ENCODE peak calls at places on chromosomes 13 and 19, in nine cellular contexts. J is GM23338, Y is AG04450, H is AG09309, S is breast epithelium, Z is left ventricle myocardium inferior, G is A549, A is prostate gland, I is MM.1S. M is an unnamed sample.
A peak's percentile ranks its signal among the peaks of the same experiment; 100 is the strongest.

GRCh38 chr19:3712663-3713531 is 4.7 kb downstream of the TJP3 start:
- DNase-seq in J (no peak), Y (no peak), H (no peak), S (no peak), Z (no peak), G (peak; percentile 63), A (peak; percentile 23), I (no peak), M (no peak)

GRCh38 chr13:114099191-114099590 is 33.2 kb downstream of the RASA3 start:
- DNase-seq in J (no peak), Y (peak; percentile 70), H (peak; percentile 71), S (no peak), Z (peak; percentile 83), G (peak; percentile 76), A (peak; percentile 52), I (peak; percentile 34), M (peak; percentile 30)

GRCh38 chr13:41897126-41897525 is 63.8 kb downstream of the VWA8 start:
- DNase-seq in J (no peak), Y (no peak), H (no peak), S (no peak), Z (no peak), G (no peak), A (no peak), I (no peak), M (no peak)

GRCh38 chr19:19134687-19135158 is 3.6 kb downstream of the TMEM161A start:
- DNase-seq in J (peak; percentile 93), Y (no peak), H (no peak), S (no peak), Z (peak; percentile 82), G (no peak), A (no peak), I (peak; percentile 58), M (no peak)

GRCh38 chr19:45391346-45391745 is 13.5 kb downstream of the PPP1R13L start:
- DNase-seq in J (peak; percentile 76), Y (no peak), H (no peak), S (no peak), Z (no peak), G (peak; percentile 62), A (no peak), I (no peak), M (no peak)

GRCh38 chr13:112655898-112656297 is 33.9 kb upstream of the ATP11A start:
- DNase-seq in J (no peak), Y (no peak), H (no peak), S (no peak), Z (no peak), G (no peak), A (no peak), I (no peak), M (no peak)

GRCh38 chr13:113204378-113204734 is 4.1 kb downstream of the PCID2 start:
- DNase-seq in J (no peak), Y (no peak), H (no peak), S (no peak), Z (no peak), G (no peak), A (no peak), I (no peak), M (no peak)

GRCh38 chr19:34481861-34482379 is 362 bp downstream of the WTIP start:
- DNase-seq in J (no peak), Y (no peak), H (peak; percentile 13), S (no peak), Z (peak; percentile 50), G (peak; percentile 73), A (no peak), I (no peak), M (no peak)

GRCh38 chr13:44272692-44273091 is 100.9 kb upstream of the SERP2 start:
- DNase-seq in J (no peak), Y (no peak), H (peak; percentile 61), S (no peak), Z (no peak), G (no peak), A (no peak), I (no peak), M (no peak)

DNA sequence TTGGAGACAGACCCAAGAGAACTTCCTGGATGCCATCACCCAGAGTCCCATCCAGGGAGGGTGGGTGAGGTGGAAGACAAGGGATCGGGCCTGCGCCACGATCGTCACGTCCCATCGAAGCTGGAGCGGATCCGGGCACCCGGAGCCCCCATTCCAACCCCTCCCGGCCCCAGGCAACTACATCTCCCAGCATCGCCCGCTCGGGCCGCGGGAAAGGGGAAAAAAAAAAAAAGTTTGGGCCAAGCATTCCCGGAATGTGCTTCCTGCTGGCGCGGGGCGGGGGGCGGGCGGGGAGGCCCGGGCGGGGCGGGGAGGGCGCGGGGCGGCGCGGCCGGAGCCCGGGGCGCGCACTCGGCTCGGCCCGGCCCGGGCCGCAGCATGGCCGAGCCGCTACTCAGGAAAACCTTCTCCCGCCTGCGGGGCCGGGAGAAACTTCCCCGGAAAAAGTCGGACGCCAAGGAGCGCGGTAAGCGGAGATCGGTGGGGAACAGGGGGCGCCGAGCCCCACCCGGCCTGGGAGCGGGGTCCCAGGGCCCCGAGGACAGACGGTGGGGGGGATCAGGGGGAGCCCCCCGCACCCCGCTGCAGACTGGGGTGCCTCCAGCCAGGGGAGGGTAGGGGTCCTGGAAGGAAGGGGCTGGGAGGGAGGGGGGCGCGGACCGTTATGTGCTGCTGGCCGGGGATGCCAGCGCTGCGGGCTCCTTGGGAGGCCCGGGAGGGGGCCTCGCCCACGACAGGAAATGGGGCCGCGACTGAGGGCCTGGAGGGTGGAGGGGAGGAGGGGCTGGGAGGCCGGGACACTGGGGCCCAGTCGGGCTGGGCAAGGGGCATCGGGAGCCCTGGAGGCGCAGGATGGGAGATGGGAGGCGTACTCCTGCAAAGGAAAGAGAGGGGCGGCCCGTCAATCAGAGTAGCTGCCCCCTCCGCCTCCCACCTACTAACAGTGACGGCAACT is at the start of gene SYDE1:
- DNase-seq in J (peak; percentile 92), Y (no peak), H (no peak), S (peak; percentile 39), Z (peak; percentile 56), G (peak; percentile 33), A (no peak), I (no peak), M (no peak)
- H3K4me3 ChIP-seq in J (peak within 1 kb of the TSS; percentile 91), Y (peak within 1 kb of the TSS; percentile 78), H (peak within 1 kb of the TSS; percentile 87), S (peak within 1 kb of the TSS; percentile 69), Z (peak within 1 kb of the TSS; percentile 91), G (peak within 1 kb of the TSS; percentile 94), A (peak within 1 kb of the TSS; percentile 63), I (no peak within 1 kb of the TSS), M (peak within 1 kb of the TSS; percentile 37)

DNA sequence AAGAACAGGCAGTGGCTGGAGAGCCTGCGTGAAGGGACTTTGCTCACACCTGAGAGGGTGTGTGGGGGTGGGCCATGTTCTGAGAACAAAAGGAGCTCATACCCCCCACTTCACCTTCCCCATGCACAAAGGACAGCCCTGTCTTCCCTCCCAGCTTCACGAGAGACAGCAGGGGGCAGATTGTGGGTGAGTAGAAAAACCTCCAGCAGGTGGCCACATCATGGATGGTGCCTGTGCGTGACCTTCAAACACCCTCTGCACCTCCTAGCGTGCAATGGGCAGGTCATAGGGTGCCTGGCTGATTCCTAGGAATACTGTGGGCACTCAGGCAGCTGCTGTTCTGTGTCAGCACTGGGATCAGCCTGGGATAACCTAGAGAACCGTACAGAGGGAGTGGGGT is 36.3 kb upstream of the PSG9 start:
- DNase-seq in J (peak; percentile 18), Y (no peak), H (no peak), S (no peak), Z (no peak), G (no peak), A (no peak), I (no peak), M (no peak)
- TF ChIP-seq CTCF in J (no peak), Y (peak; percentile 4), H (peak; percentile 16), S (no peak), Z (no peak), G (no peak), A (no peak), I (peak; percentile 27), M (peak; percentile 14)

GRCh38 chr13:32535140-32535539 is 3.5 kb downstream of the N4BP2L2 start:
- DNase-seq in J (no peak), Y (no peak), H (no peak), S (no peak), Z (no peak), G (no peak), A (no peak), I (no peak), M (no peak)

GRCh38 chr13:32537580-32538233 is 888 bp downstream of the N4BP2L2 start:
- DNase-seq in J (peak; percentile 19), Y (no peak), H (no peak), S (peak; percentile 30), Z (peak; percentile 33), G (peak; percentile 8), A (peak; percentile 8), I (no peak), M (no peak)

GRCh38 chr13:32538234-32538620 is 368 bp downstream of the N4BP2L2 start:
- DNase-seq in J (no peak), Y (no peak), H (no peak), S (peak; percentile 26), Z (peak; percentile 18), G (no peak), A (no peak), I (peak; percentile 70), M (no peak)

GRCh38 chr13:32538621-32539246 is at the start of gene N4BP2L2:
- DNase-seq in J (peak; percentile 98), Y (peak; percentile 93), H (peak; percentile 88), S (peak; percentile 94), Z (peak; percentile 90), G (peak; percentile 95), A (peak; percentile 96), I (peak; percentile 93), M (peak; percentile 87)

DNA sequence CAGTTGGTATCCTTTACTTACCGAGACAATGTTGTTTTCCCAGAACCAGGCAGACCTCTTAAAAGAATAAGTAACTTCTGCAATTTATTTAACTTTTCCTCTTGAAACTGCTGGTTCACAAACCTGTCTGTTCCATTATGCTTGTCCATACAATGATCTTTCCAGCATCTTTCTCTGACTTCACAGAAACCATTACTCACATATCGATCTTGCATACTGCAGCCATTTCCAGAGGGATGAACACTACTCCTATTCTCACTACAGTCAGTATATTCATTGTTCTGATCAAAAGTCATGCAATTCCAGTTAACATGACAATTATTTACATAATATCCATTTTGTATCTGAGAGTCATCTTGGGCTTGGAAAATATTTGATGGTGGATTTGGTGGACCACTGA is 2.8 kb downstream of the N4BP2L2 start:
- DNase-seq in J (no peak), Y (no peak), H (no peak), S (no peak), Z (no peak), G (no peak), A (no peak), I (no peak), M (no peak)
- H3K4me3 ChIP-seq in J (no peak overlapping the region), Y (no peak overlapping the region), H (no peak overlapping the region), S (no peak overlapping the region), Z (peak overlapping the region; percentile 80), G (no peak overlapping the region), A (no peak overlapping the region), I (no peak overlapping the region), M (no peak overlapping the region)

DNA sequence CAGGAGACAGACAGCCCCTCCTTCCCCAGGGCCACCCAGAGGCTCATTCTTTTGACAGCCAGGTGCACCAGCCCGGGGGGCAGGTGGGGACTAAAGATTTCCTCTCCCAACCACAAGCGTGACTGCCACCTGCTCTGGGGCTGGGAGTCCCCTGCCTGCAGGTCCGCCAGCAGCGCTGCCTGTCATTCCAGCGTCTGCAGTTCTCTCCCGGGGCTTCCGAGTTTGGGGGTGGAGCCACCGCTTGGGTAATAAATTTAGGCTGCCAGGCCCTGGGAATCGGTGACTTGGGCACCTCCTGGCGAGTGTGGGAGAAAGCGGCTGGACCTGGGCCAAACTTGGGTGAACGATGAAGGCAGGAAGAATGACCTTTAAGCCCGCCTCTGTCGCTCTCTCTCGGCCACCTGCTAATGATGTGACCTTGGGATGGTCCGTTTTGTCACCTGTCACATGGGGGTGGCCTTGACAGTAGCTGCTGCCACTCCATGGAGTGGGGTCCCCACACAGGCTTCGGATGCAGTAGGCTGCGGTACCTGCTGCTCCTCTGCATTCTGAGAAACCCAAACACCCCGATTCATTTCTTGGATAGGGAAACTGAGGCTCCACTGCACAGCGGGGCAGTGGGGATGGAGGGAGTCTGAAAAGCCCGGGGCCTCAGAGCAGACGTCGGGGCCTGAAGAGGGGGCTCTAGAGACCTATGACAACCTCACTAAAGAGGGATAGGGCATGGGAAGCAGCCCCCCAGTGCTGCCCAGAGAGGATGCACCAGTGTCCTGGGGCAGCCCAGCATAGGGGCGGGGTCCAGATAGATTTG is 12.8 kb downstream of the FUT6 start:
- DNase-seq in J (peak; percentile 85), Y (no peak), H (no peak), S (peak; percentile 49), Z (peak; percentile 66), G (peak; percentile 70), A (peak; percentile 59), I (peak; percentile 94), M (no peak)
- TF ChIP-seq CTCF in J (peak; percentile 15), Y (peak; percentile 26), H (no peak), S (no peak), Z (peak; percentile 26), G (no peak), A (peak; percentile 27), I (peak; percentile 20), M (no peak)

M was measured in LNCaP clone FGC.